ENCODE peak calls at places on chromosomes 1 and 21, in four cellular contexts. F is ovary; T is CD8-positive, alpha-beta memory T cell; P is right lobe of liver. M is an unnamed sample.

GRCh38 chr1:87436534-87436933 is 107.9 kb downstream of the LMO4 start:
- DNase-seq in F (peak; percentile 30), T (no peak), P (no peak), M (no peak)

GRCh38 chr1:22313321-22313720 is 138.3 kb upstream of the ZBTB40 start:
- DNase-seq in F (no peak), T (no peak), P (no peak), M (no peak)

GRCh38 chr1:182786223-182787001 is 3.2 kb upstream of the NPL start:
- DNase-seq in F (peak; percentile 57), T (peak; percentile 7), P (peak; percentile 68), M (peak; percentile 31)

GRCh38 chr1:198837276-198838021 is 198.6 kb downstream of the PTPRC start:
- DNase-seq in F (no peak), T (no peak), P (no peak), M (no peak)

GRCh38 chr1:76786232-76786631 is 81.0 kb upstream of the ST6GALNAC5 start:
- DNase-seq in F (no peak), T (no peak), P (no peak), M (no peak)

GRCh38 chr1:117967472-117967871 is 37.9 kb downstream of the WDR3 start:
- DNase-seq in F (no peak), T (no peak), P (no peak), M (no peak)

GRCh38 chr1:238753205-238753720 is 633.1 kb upstream of the CHRM3 start:
- DNase-seq in F (no peak), T (no peak), P (no peak), M (no peak)

GRCh38 chr1:40133122-40133665 is 28.0 kb upstream of the RLF start:
- DNase-seq in F (no peak), T (no peak), P (no peak), M (no peak)

GRCh38 chr21:44871576-44872265 is 1.8 kb downstream of the PTTG1IP start:
- DNase-seq in F (peak; percentile 54), T (no peak), P (peak; percentile 54), M (no peak)

GRCh38 chr21:42747746-42748351 is 94.4 kb downstream of the PDE9A start:
- DNase-seq in F (no peak), T (no peak), P (no peak), M (no peak)

GRCh38 chr1:160836561-160836960 is 26.1 kb downstream of the CD244 start:
- DNase-seq in F (no peak), T (no peak), P (no peak), M (no peak)

GRCh38 chr1:212234431-212235298 is 50.5 kb upstream of the PPP2R5A start:
- DNase-seq in F (peak; percentile 24), T (no peak), P (no peak), M (peak; percentile 33)

GRCh38 chr1:58727363-58727762 is 27.5 kb upstream of the MYSM1 start:
- DNase-seq in F (no peak), T (no peak), P (no peak), M (no peak)

GRCh38 chr1:27044613-27045091 is 32.0 kb upstream of the TENT5B start:
- DNase-seq in F (peak; percentile 89), T (peak; percentile 84), P (peak; percentile 85), M (peak; percentile 91)

GRCh38 chr1:107141491-107142369 is 891 bp downstream of the NTNG1 start:
- DNase-seq in F (no peak), T (no peak), P (peak; percentile 18), M (peak; percentile 13)

GRCh38 chr1:96472471-96472870 is 249.1 kb upstream of the PTBP2 start:
- DNase-seq in F (no peak), T (no peak), P (no peak), M (no peak)

GRCh38 chr21:42171091-42172053 is 47.6 kb upstream of the ABCG1 start:
- DNase-seq in F (no peak), T (no peak), P (no peak), M (no peak)

GRCh38 chr1:87169250-87169910 is 159.3 kb upstream of the LMO4 start:
- DNase-seq in F (no peak), T (no peak), P (no peak), M (no peak)

GRCh38 chr1:34162852-34163766 is 1.9 kb downstream of the CSMD2 start:
- DNase-seq in F (no peak), T (no peak), P (peak; percentile 73), M (peak; percentile 81)

GRCh38 chr1:162264108-162264507 is 112.5 kb downstream of the SPATA46 start:
- DNase-seq in F (no peak), T (no peak), P (no peak), M (no peak)

GRCh38 chr1:10380594-10381275 is 18.1 kb upstream of the PGD start:
- DNase-seq in F (no peak), T (no peak), P (no peak), M (no peak)

M was measured in pancreas.